ENCODE peak calls at places on chromosomes 16 and 17, in five cellular contexts. E is hepatocyte, T is body of pancreas, Z is uterus, B is cardiac muscle cell. V is an unnamed sample.

GRCh38 chr17:45648642-45649041 is 135.5 kb upstream of the CRHR1 start:
- DNase-seq in E (no peak), T (no peak), Z (no peak), B (no peak), V (no peak)

GRCh38 chr17:62675701-62676100 is 48.2 kb downstream of the MRC2 start:
- DNase-seq in E (no peak), T (no peak), Z (no peak), B (no peak), V (no peak)

GRCh38 chr16:23877107-23878070 is 41.6 kb downstream of the PRKCB start:
- DNase-seq in E (no peak), T (no peak), Z (no peak), B (no peak), V (no peak)

GRCh38 chr17:78993241-78993956 is 13.7 kb upstream of the LGALS3BP start:
- DNase-seq in E (peak), T (peak), Z (peak), B (peak), V (no peak)

GRCh38 chr17:46758614-46759013 is 59.9 kb downstream of the WNT3 start:
- DNase-seq in E (no peak), T (peak), Z (no peak), B (no peak), V (no peak)

GRCh38 chr16:75402821-75403475 is 30.4 kb downstream of the CFDP1 start:
- DNase-seq in E (peak), T (no peak), Z (no peak), B (peak), V (no peak)

GRCh38 chr16:85659805-85660511 is 28.8 kb downstream of the GINS2 start:
- DNase-seq in E (peak), T (peak), Z (peak), B (peak), V (peak)

GRCh38 chr16:3729161-3730112 is 12.1 kb upstream of the TRAP1 start:
- DNase-seq in E (no peak), T (no peak), Z (no peak), B (no peak), V (no peak)

GRCh38 chr16:58027341-58028167 is 2.0 kb downstream of the MMP15 start:
- DNase-seq in E (peak), T (peak), Z (no peak), B (peak), V (peak)

GRCh38 chr17:43368740-43369506 is 29.9 kb upstream of the ARL4D start:
- DNase-seq in E (peak), T (peak), Z (peak), B (peak), V (peak)

GRCh38 chr17:42458497-42459255 is at the start of gene ATP6V0A1:
- DNase-seq in E (peak), T (peak), Z (peak), B (peak), V (peak)

GRCh38 chr17:56699186-56699895 is 105.8 kb downstream of the NOG start:
- DNase-seq in E (peak), T (peak), Z (no peak), B (peak), V (peak)
- H3K27ac ChIP-seq in E (peak), T (no peak), Z (no peak), B (peak), V (peak)

GRCh38 chr16:47873434-47873833 is 282.4 kb downstream of the ABCC12 start:
- DNase-seq in E (no peak), T (no peak), Z (no peak), B (no peak), V (no peak)
- TF ChIP-seq CTCF in E (no peak), T (no peak), Z (no peak), B (peak), V (no peak)

DNA sequence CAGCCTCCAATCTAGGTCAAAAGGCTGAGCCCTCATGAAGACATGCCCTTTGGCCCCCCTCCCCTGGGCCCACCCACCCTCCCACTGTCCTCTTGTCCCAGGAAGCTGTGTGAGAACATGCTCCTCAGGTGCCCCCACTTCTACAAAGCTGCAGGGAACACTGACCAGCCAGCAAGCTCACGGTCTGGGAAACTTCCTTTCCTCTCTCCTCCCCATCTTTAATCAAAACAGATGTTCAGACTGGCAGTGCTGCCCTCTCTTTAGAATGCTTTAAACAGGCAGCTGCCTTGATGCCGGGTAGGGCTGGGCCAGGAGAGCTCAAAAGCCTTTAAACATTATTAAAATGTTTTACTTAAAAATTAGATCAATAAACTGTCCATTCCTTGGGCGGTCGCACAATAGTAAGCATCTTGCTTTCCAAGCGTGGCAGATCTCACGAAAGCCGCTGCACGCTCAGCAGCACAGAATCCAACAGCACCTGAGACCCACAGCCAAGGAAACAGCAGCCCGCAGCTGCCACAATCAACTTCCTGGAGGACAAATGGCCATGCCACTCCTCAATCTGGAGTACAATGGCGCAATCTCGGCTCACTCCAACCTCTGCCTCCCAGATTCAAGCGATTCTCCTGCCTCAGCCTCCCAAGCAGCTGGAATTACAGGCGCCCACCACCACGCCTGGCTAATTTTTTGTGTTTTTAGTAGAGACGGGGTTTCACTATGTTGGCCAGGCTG is 399.2 kb downstream of the SLC39A11 start:
- DNase-seq in E (no peak), T (no peak), Z (no peak), B (no peak), V (no peak)
- H3K27ac ChIP-seq in E (peak), T (no peak), Z (no peak), B (no peak), V (no peak)

DNA sequence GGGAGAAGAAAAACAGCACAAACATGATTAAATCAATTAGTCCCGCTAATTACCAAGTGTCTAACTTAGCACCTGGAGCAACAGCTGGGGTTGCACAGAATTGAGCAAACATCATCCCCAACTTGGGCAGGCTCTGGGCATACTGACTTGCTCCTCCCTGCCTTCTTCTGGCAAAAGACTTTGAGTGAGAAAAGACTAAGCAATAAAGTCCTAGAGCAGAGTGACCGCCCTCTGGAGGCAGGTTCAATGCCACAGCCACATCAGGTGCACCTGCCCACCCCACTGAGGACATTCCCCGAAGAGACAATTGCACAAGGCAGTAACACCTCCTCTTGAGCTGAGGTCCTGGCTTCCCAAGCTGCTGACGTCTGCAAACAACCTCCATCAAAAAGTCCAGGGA is 358.3 kb downstream of the SOX9 start:
- DNase-seq in E (peak), T (no peak), Z (no peak), B (no peak), V (no peak)
- TF ChIP-seq CTCF in E (peak), T (peak), Z (no peak), B (no peak), V (no peak)

GRCh38 chr17:80101160-80101945 is at the start of gene GAA:
- DNase-seq in E (peak), T (peak), Z (peak), B (peak), V (peak)
- H3K27ac ChIP-seq in E (peak), T (peak), Z (peak), B (no peak), V (peak)

GRCh38 chr16:29668267-29668666 is 5.2 kb downstream of the SPN start:
- DNase-seq in E (no peak), T (no peak), Z (no peak), B (no peak), V (no peak)
- TF ChIP-seq CTCF in E (no peak), T (no peak), Z (no peak), B (no peak), V (no peak)

GRCh38 chr17:35765086-35765710 is 4.5 kb downstream of the C17orf50 start:
- DNase-seq in E (no peak), T (no peak), Z (no peak), B (no peak), V (no peak)
- H3K27ac ChIP-seq in E (no peak), T (no peak), Z (no peak), B (no peak), V (peak)

DNA sequence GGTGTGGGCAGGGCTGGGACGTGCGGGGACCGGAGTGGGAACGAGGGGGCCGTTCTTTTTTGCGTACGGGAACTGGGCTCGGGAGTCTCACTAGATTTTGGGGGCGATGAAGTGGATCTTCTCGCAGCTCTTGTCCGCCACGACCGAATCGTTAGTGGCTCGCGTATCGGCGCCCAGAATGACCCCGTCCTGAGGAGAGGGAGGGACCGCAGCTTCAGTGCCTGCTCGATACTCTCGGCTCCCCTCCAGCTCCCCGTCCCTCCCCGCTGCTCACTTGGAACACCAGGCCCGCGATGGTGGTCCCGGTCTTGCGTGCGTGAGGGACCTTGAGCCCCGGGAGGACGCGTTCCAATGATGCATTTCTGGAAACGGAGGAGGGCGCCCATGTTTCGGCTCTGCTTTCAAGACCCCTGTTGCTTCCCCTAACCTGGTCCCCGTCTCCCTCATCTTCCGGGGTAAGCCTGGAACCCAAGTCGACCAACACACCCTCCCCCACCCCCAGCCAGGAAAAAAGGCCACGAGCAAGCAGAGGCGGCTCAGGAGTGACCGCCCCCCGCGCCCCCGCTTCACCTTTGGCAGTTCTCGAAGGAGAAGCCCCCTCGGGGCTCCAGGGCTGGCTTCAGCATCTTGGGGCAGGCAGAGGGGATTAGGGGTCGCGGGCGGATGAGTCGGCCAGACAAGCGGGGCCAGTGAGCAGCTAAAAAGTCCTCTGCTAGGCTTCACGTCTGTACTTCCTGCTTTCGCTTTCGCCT is at the start of gene PSMB10:
- DNase-seq in E (peak), T (peak), Z (peak), B (peak), V (peak)
- TF ChIP-seq CTCF in E (no peak), T (no peak), Z (no peak), B (no peak), V (no peak)

GRCh38 chr16:88631920-88632586 is 6.3 kb upstream of the IL17C start:
- DNase-seq in E (no peak), T (no peak), Z (no peak), B (no peak), V (no peak)
- H3K27ac ChIP-seq in E (no peak), T (no peak), Z (no peak), B (no peak), V (peak)

DNA sequence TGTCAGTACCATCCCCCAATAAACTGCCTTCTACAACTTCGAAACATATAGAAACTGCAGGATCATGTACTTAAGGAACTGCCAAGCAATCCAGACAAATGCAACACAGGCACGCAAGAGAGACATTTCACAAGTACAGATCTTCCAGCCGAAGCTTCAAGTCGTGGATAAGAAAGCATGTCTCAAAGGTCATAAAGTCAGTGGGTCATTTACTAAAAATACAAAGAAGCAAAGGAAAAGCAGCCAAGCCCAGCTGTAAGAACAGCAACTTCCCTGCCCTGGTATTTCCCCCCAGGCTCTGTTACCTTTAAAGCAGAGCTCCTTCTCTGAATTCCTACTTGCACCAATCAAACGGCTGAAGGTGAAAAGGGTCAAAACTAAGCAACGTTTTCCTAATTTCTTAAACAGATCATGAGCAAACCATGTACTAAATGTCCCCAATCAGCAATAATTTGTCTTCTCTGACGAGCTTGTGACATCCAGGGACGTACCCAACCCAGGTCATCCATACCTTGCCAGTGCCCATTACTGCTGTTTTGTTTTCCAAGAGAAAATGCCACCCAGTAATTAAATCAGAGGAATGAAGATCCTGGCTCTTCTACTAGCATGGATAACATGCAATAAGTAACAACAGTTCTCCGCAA is 1.7 kb downstream of the AKTIP start:
- DNase-seq in E (peak), T (no peak), Z (no peak), B (no peak), V (no peak)
- TF ChIP-seq CTCF in E (no peak), T (no peak), Z (no peak), B (no peak), V (no peak)

V was measured in RWPE1.